ENCODE peak calls at places on chromosome 14, in five cellular contexts. Y is endothelial cell of umbilical vein, O is iPS DF 6.9, G is cardiac muscle cell, U is adrenal gland. I is an unnamed sample. For H3K4me1, the result is how much of the 10 kb centered on the place peaks cover.

GRCh38 chr14:59325906-59326305 is 137.4 kb downstream of the DAAM1 start:
- DNase-seq in Y (no peak), O (no peak), G (no peak), U (no peak), I (no peak)

GRCh38 chr14:104424406-104425072 is 155.0 kb upstream of the C14orf180 start:
- DNase-seq in Y (no peak), O (no peak), G (peak), U (no peak), I (peak)

GRCh38 chr14:46574236-46574970 is 77.2 kb downstream of the RPL10L start:
- DNase-seq in Y (peak), O (no peak), G (peak), U (no peak), I (no peak)

GRCh38 chr14:102279688-102280348 is 25.1 kb downstream of the MOK start:
- DNase-seq in Y (no peak), O (no peak), G (peak), U (peak), I (no peak)

GRCh38 chr14:104130974-104131651 is 7.3 kb upstream of the KIF26A start:
- DNase-seq in Y (peak), O (no peak), G (peak), U (peak), I (peak)

GRCh38 chr14:34583525-34583924 is 44.0 kb upstream of the EAPP start:
- DNase-seq in Y (no peak), O (no peak), G (no peak), U (peak), I (no peak)

GRCh38 chr14:20799955-20800544 is 2.6 kb downstream of the RNASE1 start:
- DNase-seq in Y (peak), O (no peak), G (peak), U (peak), I (peak)

GRCh38 chr14:32896979-32897723 is 41.5 kb upstream of the NPAS3 start:
- DNase-seq in Y (peak), O (no peak), G (peak), U (no peak), I (no peak)

GRCh38 chr14:100673807-100674154 is 52.9 kb upstream of the DLK1 start:
- DNase-seq in Y (no peak), O (no peak), G (no peak), U (no peak), I (no peak)

GRCh38 chr14:61281186-61281676 is at the start of gene TMEM30B:
- DNase-seq in Y (no peak), O (peak), G (no peak), U (no peak), I (peak)

GRCh38 chr14:69811868-69812252 is 14.8 kb upstream of the SLC10A1 start:
- DNase-seq in Y (no peak), O (no peak), G (no peak), U (no peak), I (no peak)

GRCh38 chr14:96284008-96284407 is 28.0 kb downstream of the BDKRB1 start:
- DNase-seq in Y (no peak), O (no peak), G (no peak), U (no peak), I (no peak)

GRCh38 chr14:106459971-106460730 is 933.8 kb downstream of the TMEM121 start:
- DNase-seq in Y (no peak), O (no peak), G (no peak), U (no peak), I (no peak)

GRCh38 chr14:95121911-95122696 is 35.2 kb downstream of the DICER1 start:
- DNase-seq in Y (peak), O (no peak), G (no peak), U (no peak), I (no peak)

GRCh38 chr14:85417396-85417795 is 112.5 kb upstream of the FLRT2 start:
- DNase-seq in Y (peak), O (no peak), G (no peak), U (no peak), I (no peak)

GRCh38 chr14:95354834-95355233 is 35.1 kb upstream of the CLMN start:
- DNase-seq in Y (no peak), O (no peak), G (no peak), U (no peak), I (no peak)

GRCh38 chr14:68306934-68307758 is 485.7 kb downstream of the ZFP36L1 start:
- DNase-seq in Y (no peak), O (no peak), G (no peak), U (no peak), I (no peak)

GRCh38 chr14:54722791-54723432 is 156.0 kb downstream of the SAMD4A start:
- DNase-seq in Y (peak), O (no peak), G (peak), U (no peak), I (no peak)

GRCh38 chr14:24365600-24366374 is 2.2 kb upstream of the NFATC4 start:
- DNase-seq in Y (peak), O (peak), G (peak), U (peak), I (peak)

GRCh38 chr14:59482471-59483331 is 1.5 kb downstream of the L3HYPDH start:
- DNase-seq in Y (peak), O (no peak), G (peak), U (peak), I (peak)

GRCh38 chr14:102390486-102390885 is 27.7 kb downstream of the TECPR2 start:
- DNase-seq in Y (no peak), O (no peak), G (peak), U (no peak), I (no peak)

GRCh38 chr14:77314043-77314442 is 6.6 kb downstream of the POMT2 start:
- DNase-seq in Y (no peak), O (no peak), G (peak), U (peak), I (no peak)

GRCh38 chr14:97848351-97848980 is 1051.3 kb downstream of the VRK1 start:
- DNase-seq in Y (no peak), O (no peak), G (no peak), U (no peak), I (no peak)

GRCh38 chr14:77023001-77023996 is 5.2 kb downstream of the IRF2BPL start:
- DNase-seq in Y (peak), O (no peak), G (peak), U (peak), I (peak)

GRCh38 chr14:46691819-46692218 is 40.2 kb upstream of the RPL10L start:
- DNase-seq in Y (no peak), O (no peak), G (no peak), U (no peak), I (no peak)

DNA sequence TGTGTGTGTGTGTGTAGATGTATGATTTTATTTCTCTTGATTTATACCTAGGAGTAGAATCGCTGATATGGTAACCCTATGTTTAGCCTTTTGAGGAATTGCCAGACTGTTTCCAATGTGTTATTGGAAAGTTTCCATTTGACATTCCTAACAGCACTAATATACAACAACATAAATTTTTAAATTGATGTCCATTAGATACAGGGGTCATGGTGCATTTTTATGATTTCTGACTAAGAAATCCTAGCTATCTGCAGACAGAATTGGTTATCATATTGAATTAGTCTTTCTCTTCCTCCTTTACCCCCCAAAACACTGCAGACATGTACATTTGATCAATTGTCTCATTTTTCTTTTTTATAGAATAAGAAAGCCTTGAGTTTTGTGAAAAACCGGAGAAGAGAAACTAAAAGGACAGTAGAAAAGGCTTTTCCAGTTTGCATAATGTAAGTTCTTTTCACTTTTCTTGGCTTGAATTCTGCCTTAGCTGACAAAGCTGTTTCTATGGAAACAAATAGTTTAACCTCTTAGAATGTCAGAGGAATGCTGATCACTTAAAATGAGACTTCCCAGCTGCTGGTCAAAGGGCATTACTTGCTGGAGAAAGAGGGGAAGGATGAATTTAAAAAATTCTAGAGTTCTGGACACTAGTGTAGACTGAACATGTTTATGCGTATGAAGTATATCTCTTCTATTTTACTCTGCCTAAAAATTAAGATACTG is 28.3 kb downstream of the PALS1 start:
- DNase-seq in Y (peak), O (no peak), G (peak), U (no peak), I (no peak)
- H3K4me3 ChIP-seq in Y (no peak), O (no peak), G (no peak), U (no peak), I (peak)

GRCh38 chr14:99560403-99560802 is 43.6 kb downstream of the CCDC85C start:
- DNase-seq in Y (no peak), O (no peak), G (no peak), U (no peak), I (no peak)

GRCh38 chr14:99563749-99564129 is 40.3 kb downstream of the CCDC85C start:
- DNase-seq in Y (no peak), O (no peak), G (no peak), U (no peak), I (peak)

GRCh38 chr14:99562848-99563748 is 40.9 kb downstream of the CCDC85C start:
- DNase-seq in Y (peak), O (peak), G (peak), U (peak), I (peak)

GRCh38 chr14:99560946-99561683 is 42.9 kb downstream of the CCDC85C start:
- DNase-seq in Y (no peak), O (no peak), G (no peak), U (peak), I (peak)

GRCh38 chr14:99561827-99562226 is 42.2 kb downstream of the CCDC85C start:
- DNase-seq in Y (no peak), O (no peak), G (no peak), U (no peak), I (no peak)
- H3K27ac ChIP-seq in Y (no peak), O (no peak), G (no peak), U (peak), I (no peak)

GRCh38 chr14:92651106-92651792 is 97.2 kb downstream of the LGMN start:
- DNase-seq in Y (no peak), O (no peak), G (peak), U (peak), I (peak)

GRCh38 chr14:92651793-92652382 is 96.5 kb downstream of the LGMN start:
- DNase-seq in Y (no peak), O (no peak), G (no peak), U (peak), I (peak)

GRCh38 chr14:92654206-92654901 is 94.1 kb downstream of the LGMN start:
- DNase-seq in Y (no peak), O (no peak), G (no peak), U (no peak), I (no peak)

GRCh38 chr14:92652413-92653151 is 95.8 kb downstream of the LGMN start:
- DNase-seq in Y (no peak), O (no peak), G (no peak), U (no peak), I (no peak)

DNA sequence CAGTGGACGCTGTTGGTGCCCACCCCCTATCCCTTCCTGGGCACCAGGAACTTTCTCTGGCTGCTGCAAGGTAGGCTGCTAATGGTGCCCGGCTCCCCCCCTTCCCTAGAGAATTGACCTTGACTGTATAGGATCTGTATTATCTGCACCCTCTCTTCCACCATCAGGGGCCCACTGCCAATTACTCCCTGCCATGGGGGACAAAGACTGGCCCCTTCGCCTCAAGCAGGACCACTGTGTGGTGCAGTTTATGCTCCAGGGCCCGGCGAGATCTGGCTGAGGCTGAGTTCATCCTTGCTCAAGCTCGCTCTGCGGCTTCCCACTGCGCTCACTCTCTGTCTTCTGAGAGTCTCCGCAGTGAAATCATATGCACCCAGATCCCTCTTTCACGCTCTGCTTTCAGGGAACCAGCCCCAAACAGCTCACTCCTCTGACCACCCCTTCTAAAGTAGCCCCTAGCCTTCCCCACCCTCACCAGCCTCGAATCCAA is 95.2 kb downstream of the LGMN start:
- DNase-seq in Y (no peak), O (no peak), G (no peak), U (no peak), I (no peak)
- H3K4me1 ChIP-seq in Y (under half), O (under half), G (under half), U (under half), I (under half)

GRCh38 chr14:37593496-37594237 is 1.4 kb downstream of the FOXA1 start:
- DNase-seq in Y (no peak), O (no peak), G (no peak), U (no peak), I (no peak)

GRCh38 chr14:37594238-37594915 is 672 bp downstream of the FOXA1 start:
- DNase-seq in Y (peak), O (no peak), G (peak), U (peak), I (peak)

GRCh38 chr14:37591941-37592287 is 3.1 kb downstream of the FOXA1 start:
- DNase-seq in Y (no peak), O (no peak), G (no peak), U (no peak), I (no peak)

GRCh38 chr14:37591311-37591940 is 3.6 kb downstream of the FOXA1 start:
- DNase-seq in Y (no peak), O (no peak), G (no peak), U (no peak), I (no peak)

DNA sequence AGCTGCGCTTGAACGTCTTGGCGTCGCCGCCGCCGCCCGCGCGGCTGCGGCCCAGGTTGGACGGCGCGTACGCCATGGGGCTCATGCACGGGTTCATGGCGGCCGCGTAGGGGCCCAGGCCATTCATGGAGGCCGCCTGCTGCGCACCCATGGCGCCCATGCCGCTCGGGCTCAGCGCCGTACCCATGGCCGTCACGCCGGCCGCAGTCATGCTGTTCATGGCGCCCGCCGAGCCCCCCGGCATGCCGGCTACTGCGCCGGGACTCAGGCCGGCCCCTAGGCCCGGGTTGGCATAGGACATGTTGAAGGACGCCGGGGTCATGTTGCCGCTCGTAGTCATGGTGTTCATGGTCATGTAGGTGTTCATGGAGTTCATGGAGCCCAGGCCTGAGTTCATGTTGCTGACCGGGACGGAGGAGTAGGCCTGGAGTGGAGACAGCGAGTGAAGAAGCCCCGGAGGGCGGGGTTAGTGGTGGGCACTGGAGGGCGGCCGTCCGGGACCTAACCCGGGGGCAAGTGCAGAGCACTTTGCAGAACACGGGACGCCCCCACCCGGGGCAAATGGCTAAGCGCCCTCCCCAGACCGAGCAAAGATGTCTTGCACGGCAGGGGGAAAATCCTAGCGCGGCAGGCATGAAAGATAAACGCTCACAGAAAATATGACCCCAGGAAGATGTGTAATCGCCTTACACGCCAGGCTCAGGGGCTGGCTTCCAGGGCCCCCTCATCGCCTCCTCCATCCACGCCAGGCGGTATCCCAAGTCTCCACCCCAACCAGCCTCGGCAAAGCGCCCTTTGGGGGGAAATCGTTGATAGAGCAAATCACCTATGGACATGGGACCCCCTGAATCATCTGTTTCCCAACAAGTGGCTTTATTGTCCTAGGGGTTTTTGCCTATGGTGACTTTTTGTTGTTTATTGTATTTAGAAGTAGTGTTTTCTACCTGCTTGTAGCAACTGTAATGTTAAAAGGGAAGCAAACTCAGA is 2.5 kb downstream of the FOXA1 start:
- DNase-seq in Y (no peak), O (no peak), G (no peak), U (no peak), I (no peak)
- H3K4me3 ChIP-seq in Y (no peak), O (peak), G (no peak), U (no peak), I (no peak)

GRCh38 chr14:89178376-89178775 is 238.7 kb downstream of the FOXN3 start:
- DNase-seq in Y (no peak), O (no peak), G (no peak), U (no peak), I (no peak)
- H3K27ac ChIP-seq in Y (no peak), O (no peak), G (peak), U (no peak), I (no peak)

GRCh38 chr14:52919971-52920370 is 30.9 kb downstream of the FERMT2 start:
- DNase-seq in Y (peak), O (no peak), G (peak), U (no peak), I (no peak)
- H3K4me1 ChIP-seq in Y (under half), O (under half), G (under half), U (under half), I (under half)

DNA sequence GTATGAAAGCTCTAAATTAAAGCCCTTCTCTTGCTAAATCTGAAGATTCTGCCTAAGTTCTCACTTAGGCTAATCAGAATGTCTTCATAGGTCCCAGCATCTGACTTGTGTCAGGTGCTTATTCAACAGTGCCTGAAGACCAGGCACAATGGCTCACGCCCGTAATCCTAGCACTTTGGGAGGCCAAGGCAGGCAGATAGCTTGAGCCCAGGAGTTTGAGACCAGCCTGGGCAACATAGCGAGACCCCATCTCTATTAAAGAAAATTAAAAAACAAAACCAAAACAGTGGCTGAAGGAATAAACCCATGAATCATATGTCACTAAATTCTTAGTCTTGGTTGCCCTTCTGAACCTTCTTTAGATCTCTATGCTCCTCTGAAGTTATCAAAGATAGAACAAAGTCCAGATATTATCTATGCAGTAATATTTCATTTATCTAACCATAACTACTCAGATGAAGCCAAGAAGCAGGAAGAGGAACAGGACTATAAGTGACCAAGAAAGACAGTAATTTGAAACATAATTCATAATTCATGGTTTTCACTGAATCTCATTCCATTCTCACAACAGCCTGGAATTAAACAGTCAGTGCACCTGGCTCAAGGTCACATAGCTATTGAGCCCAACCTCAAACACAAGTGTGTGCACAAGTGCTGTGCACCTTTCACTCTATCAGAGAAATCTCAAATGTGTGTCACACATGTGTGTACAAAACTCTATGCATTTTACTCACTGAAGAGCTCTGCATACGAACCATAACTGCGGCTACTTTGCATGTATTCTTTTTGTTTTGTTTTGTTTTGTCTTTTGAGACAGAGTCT is 6.6 kb downstream of the SLC7A7 start:
- DNase-seq in Y (no peak), O (no peak), G (no peak), U (no peak), I (no peak)
- H3K4me3 ChIP-seq in Y (no peak), O (no peak), G (no peak), U (no peak), I (no peak)

GRCh38 chr14:90698379-90698869 is 117.8 kb downstream of the TTC7B start:
- DNase-seq in Y (peak), O (no peak), G (peak), U (peak), I (peak)

GRCh38 chr14:90696728-90697127 is 119.5 kb downstream of the TTC7B start:
- DNase-seq in Y (peak), O (no peak), G (no peak), U (no peak), I (no peak)

GRCh38 chr14:90695997-90696681 is 120.1 kb downstream of the TTC7B start:
- DNase-seq in Y (no peak), O (no peak), G (no peak), U (no peak), I (no peak)

GRCh38 chr14:90697577-90698206 is 118.5 kb downstream of the TTC7B start:
- DNase-seq in Y (peak), O (peak), G (peak), U (peak), I (peak)

DNA sequence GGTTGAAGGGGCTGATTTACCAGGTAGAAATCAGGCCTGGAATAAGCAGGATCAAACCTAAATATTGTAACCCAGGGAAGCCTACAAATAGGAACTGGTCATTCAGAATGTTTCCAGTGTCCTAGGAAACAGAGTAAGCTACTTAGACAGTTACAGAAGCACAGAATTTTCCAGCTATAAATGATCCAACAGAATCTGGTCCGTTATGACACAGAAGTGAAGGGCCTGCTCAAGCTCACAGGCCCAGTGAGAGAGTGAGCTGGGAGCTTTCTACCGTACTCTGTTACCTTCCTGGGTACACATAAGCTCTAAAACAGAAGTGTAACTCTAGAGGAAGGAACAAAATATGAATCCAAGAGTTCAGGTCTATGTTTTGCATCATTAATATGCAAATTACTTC is 119.1 kb downstream of the TTC7B start:
- DNase-seq in Y (no peak), O (no peak), G (no peak), U (no peak), I (no peak)
- H3K27ac ChIP-seq in Y (no peak), O (no peak), G (no peak), U (no peak), I (peak)